ENCODE peak calls at places on chromosomes 7 and 10, in five cellular contexts. R, P, N, U and S are unnamed samples.

GRCh38 chr10:18683427-18683826 is 24.2 kb downstream of the ARL5B start:
- DNase-seq in R (no peak), P (no peak), N (no peak), U (no peak), S (no peak)

GRCh38 chr10:33819206-33819605 is 484.7 kb upstream of the NRP1 start:
- DNase-seq in R (no peak), P (no peak), N (no peak), U (no peak), S (no peak)

GRCh38 chr7:73802459-73802858 is 28.3 kb upstream of the CLDN4 start:
- DNase-seq in R (no peak), P (no peak), N (no peak), U (no peak), S (no peak)

GRCh38 chr10:567869-568268 is 121.6 kb downstream of the DIP2C start:
- DNase-seq in R (no peak), P (no peak), N (no peak), U (no peak), S (no peak)

GRCh38 chr7:2431260-2431867 is 28.0 kb downstream of the CHST12 start:
- DNase-seq in R (no peak), P (peak; percentile 21), N (peak; percentile 35), U (peak; percentile 45), S (peak; percentile 80)

GRCh38 chr7:105106473-105106872 is 92.5 kb downstream of the KMT2E start:
- DNase-seq in R (no peak), P (no peak), N (no peak), U (no peak), S (no peak)

GRCh38 chr10:74891048-74891447 is 64.6 kb downstream of the KAT6B start:
- DNase-seq in R (no peak), P (no peak), N (no peak), U (no peak), S (no peak)

GRCh38 chr10:95183451-95184230 is 10.4 kb upstream of the ACSM6 start:
- DNase-seq in R (peak; percentile 27), P (peak; percentile 87), N (peak; percentile 85), U (no peak), S (peak; percentile 91)

GRCh38 chr10:98186681-98187080 is 52.2 kb downstream of the R3HCC1L start:
- DNase-seq in R (no peak), P (no peak), N (no peak), U (no peak), S (no peak)

GRCh38 chr7:157652161-157652953 is 315.6 kb downstream of the DNAJB6 start:
- DNase-seq in R (no peak), P (no peak), N (no peak), U (no peak), S (no peak)

GRCh38 chr7:67377939-67378862 is 381.6 kb downstream of the TYW1 start:
- DNase-seq in R (no peak), P (peak; percentile 57), N (peak; percentile 81), U (peak; percentile 61), S (peak; percentile 93)

GRCh38 chr10:111128331-111129167 is 51.7 kb downstream of the ADRA2A start:
- DNase-seq in R (no peak), P (peak; percentile 31), N (peak; percentile 16), U (no peak), S (no peak)

GRCh38 chr7:150569245-150569644 is 2.1 kb downstream of the GIMAP4 start:
- DNase-seq in R (no peak), P (no peak), N (no peak), U (no peak), S (no peak)

GRCh38 chr7:77765906-77766800 is 32.1 kb downstream of the TMEM60 start:
- DNase-seq in R (no peak), P (no peak), N (no peak), U (peak; percentile 54), S (peak; percentile 34)

GRCh38 chr7:132500727-132501410 is 75.4 kb downstream of the PLXNA4 start:
- DNase-seq in R (no peak), P (no peak), N (no peak), U (no peak), S (peak; percentile 64)

GRCh38 chr10:118722694-118723093 is 32.1 kb downstream of the CACUL1 start:
- DNase-seq in R (no peak), P (no peak), N (no peak), U (no peak), S (peak; percentile 32)

GRCh38 chr10:118725784-118726507 is 28.8 kb downstream of the CACUL1 start:
- DNase-seq in R (no peak), P (no peak), N (no peak), U (no peak), S (no peak)

GRCh38 chr10:118723467-118723866 is 31.3 kb downstream of the CACUL1 start:
- DNase-seq in R (no peak), P (no peak), N (no peak), U (no peak), S (no peak)

DNA sequence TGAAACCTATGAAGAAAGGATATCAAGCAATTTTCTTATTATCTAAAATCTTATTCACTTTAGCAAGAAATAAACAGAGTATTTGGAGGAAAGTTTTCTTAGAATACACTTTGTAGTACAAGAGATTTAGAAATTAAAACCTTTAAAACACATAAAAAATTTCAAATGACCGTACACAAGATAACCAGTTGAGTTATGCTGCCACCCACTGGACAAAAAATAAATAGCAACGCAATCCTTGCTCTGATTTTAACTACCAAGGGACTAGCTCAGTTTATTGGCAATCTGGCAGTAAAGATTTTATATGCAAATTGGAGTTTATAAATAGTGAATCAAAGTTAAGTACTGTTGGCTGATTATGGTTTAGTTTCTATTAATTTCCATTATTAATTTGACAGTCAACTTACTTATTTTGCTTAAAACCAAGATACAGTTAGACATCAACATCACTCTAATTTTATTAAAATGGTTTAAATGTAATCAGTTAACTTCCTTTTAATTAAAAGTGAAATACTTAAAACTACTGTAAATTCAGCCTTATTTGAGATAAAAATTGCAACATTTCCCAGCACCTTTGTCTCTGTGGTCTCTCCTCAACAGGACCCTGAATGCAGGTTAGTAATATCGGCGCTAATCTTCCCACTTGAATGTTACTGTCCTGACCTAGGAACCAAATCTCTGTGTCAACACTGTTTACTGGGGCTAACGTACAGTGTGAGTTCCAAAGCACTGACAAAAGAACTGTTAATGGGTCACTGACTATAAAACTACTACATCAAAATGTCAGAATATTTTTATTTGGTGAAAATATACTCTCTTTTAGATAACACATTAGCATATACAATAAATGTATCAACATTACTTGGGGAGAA is 33.5 kb downstream of the CACUL1 start:
- DNase-seq in R (no peak), P (peak; percentile 31), N (peak; percentile 27), U (peak; percentile 28), S (peak; percentile 68)
- TF ChIP-seq CTCF in R (peak; percentile 76), P (peak; percentile 90), N (peak; percentile 75), U (peak; percentile 70), S (peak; percentile 89)

DNA sequence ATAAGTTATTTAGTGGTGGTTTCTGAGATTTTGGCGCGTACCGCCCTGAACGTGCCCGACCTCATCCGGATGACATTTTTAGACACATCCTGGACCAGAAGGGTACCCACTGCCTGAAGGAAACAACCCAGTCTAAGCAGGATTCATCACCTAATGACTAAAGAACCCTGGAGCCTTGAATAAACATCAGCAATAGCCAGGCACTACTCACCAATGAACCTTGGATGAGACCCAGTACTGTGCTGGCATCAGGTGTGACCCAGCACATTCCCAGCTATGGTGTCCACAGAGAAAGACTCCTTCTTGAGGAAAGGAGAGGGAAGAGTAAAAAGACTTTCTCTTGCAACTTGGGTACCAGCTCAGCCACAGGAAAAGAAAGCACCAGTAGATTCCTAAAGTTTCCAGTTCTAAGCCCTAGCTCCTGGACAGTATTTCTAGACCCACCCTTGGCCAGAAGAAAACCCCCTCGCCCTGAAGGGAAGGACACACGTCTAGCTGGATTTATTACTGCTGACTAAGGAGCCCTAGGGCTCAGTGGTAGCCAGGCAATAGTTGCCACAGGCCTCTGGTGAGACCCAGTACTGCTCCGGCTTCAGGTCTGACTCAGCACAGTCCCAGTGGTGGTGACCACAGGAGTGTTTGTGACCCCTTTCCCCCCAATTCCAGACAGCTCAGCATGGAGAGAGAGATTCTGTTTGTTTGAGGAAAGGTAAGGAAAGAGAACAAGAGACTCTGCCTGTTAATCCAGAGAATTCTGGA is 32.5 kb downstream of the ZNF277 start:
- DNase-seq in R (no peak), P (peak; percentile 6), N (no peak), U (peak; percentile 8), S (no peak)
- TF ChIP-seq JUNB in R (no peak), P (no peak), N (no peak), U (no peak), S (no peak)

GRCh38 chr7:139043823-139044812 is 8.3 kb upstream of the ZC3HAV1L start:
- DNase-seq in R (no peak), P (no peak), N (peak; percentile 89), U (peak; percentile 16), S (no peak)
- H3K4me2 ChIP-seq in R (no peak overlapping the region), P (peak overlapping the region; percentile 24), N (peak overlapping the region; percentile 50), U (no peak overlapping the region), S (no peak overlapping the region)

GRCh38 chr10:61787170-61787569 is 114.3 kb upstream of the ARID5B start:
- DNase-seq in R (no peak), P (no peak), N (no peak), U (no peak), S (no peak)

GRCh38 chr10:61784354-61785131 is 117.0 kb upstream of the ARID5B start:
- DNase-seq in R (no peak), P (no peak), N (peak; percentile 41), U (no peak), S (no peak)

GRCh38 chr10:61789031-61789430 is 112.5 kb upstream of the ARID5B start:
- DNase-seq in R (no peak), P (no peak), N (no peak), U (no peak), S (no peak)

GRCh38 chr10:61785410-61786105 is 115.9 kb upstream of the ARID5B start:
- DNase-seq in R (no peak), P (no peak), N (no peak), U (no peak), S (no peak)

DNA sequence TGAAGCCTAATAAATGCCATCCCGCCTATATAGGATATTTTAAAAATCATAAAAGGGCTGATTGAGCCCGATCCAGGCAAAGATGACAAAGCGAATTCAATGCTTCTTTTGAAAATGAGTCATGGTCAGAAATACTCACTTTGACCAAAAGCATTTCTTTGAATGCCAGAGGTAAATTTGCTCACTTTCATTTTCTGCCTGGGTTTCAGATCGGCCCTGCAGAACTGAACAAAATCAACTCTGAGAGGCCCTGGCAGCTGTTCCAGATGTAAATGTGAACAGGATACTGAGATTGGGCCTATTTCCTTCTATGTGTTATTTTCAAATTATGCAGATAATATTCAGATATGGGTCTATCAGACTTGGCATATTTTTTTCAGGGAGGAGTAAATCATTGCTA is 114.8 kb upstream of the ARID5B start:
- DNase-seq in R (peak; percentile 50), P (peak; percentile 34), N (no peak), U (no peak), S (no peak)
- TF ChIP-seq CTCF in R (no peak), P (no peak), N (no peak), U (no peak), S (no peak)

GRCh38 chr10:15369642-15370211 is 1.4 kb downstream of the FAM171A1 start:
- DNase-seq in R (no peak), P (no peak), N (no peak), U (no peak), S (peak; percentile 37)
- TF ChIP-seq JUNB in R (no peak), P (no peak), N (no peak), U (no peak), S (no peak)

DNA sequence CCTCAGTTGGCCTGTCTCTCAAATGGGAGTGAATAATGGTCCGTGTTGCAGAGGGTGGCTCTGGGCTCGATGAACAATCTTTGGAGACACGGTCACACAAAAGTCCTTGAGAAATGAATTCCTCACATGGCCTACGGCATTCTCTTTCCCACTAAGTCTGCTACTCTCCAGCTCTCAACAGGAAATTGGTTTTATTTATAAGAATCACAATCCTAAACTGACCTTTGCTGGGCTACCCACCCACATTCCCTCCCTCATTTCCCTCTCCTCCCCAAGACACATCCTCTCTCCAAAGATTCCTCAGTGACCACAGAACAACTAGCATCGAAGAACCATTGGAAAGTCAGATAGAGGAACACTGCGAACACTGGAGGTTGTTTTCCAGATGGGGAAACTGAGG is 4.7 kb downstream of the AFAP1L2 start:
- DNase-seq in R (no peak), P (no peak), N (no peak), U (no peak), S (no peak)
- H3K4me2 ChIP-seq in R (no peak overlapping the region), P (no peak overlapping the region), N (no peak overlapping the region), U (no peak overlapping the region), S (no peak overlapping the region)